ENCODE peak calls at places on chromosome 18, in six cellular contexts. F is A549, Z is IMR-90, D is K562, K is HepG2, G is GM12878. N is an unnamed sample.

GRCh38 chr18:48542513-48543181 is 3.8 kb downstream of the CTIF start:
- DNase-seq in G (no peak), Z (no peak), D (peak; percentile 69), K (no peak), F (no peak), N (no peak)

GRCh38 chr18:51211552-51211951 is 14.1 kb upstream of the MEX3C start:
- DNase-seq in D (peak; percentile 54), K (peak; percentile 85), Z (peak; percentile 59), F (no peak), G (peak; percentile 63), N (no peak)

GRCh38 chr18:23912356-23912755 is 102.2 kb upstream of the TTC39C start:
- DNase-seq in K (no peak), F (no peak), G (no peak), D (no peak), Z (peak; percentile 75), N (no peak)

GRCh38 chr18:48840491-48840877 is 110.3 kb downstream of the SMAD7 start:
- DNase-seq in K (no peak), Z (no peak), F (no peak), G (no peak), D (no peak), N (no peak)

GRCh38 chr18:21998531-21998930 is 170.9 kb upstream of the GATA6 start:
- DNase-seq in G (no peak), K (no peak), D (no peak), F (no peak), Z (no peak), N (no peak)

GRCh38 chr18:48139427-48140347 is 209.2 kb upstream of the SMAD2 start:
- DNase-seq in F (no peak), K (no peak), Z (no peak), D (no peak), G (no peak), N (no peak)

GRCh38 chr18:49274188-49274714 is 186.2 kb downstream of the DYM start:
- DNase-seq in G (no peak), Z (peak; percentile 68), F (no peak), D (peak; percentile 6), K (no peak), N (no peak)

GRCh38 chr18:54551590-54551989 is 39.5 kb upstream of the DYNAP start:
- DNase-seq in F (no peak), D (no peak), Z (no peak), G (no peak), K (no peak), N (no peak)

GRCh38 chr18:25310045-25310444 is 41.9 kb downstream of the ZNF521 start:
- DNase-seq in D (peak; percentile 58), G (no peak), F (no peak), Z (peak; percentile 80), K (no peak), N (no peak)
- TF ChIP-seq BHLHE40 in D (no peak), G (no peak), F (no peak), Z (no peak), K (no peak), N (no peak)

DNA sequence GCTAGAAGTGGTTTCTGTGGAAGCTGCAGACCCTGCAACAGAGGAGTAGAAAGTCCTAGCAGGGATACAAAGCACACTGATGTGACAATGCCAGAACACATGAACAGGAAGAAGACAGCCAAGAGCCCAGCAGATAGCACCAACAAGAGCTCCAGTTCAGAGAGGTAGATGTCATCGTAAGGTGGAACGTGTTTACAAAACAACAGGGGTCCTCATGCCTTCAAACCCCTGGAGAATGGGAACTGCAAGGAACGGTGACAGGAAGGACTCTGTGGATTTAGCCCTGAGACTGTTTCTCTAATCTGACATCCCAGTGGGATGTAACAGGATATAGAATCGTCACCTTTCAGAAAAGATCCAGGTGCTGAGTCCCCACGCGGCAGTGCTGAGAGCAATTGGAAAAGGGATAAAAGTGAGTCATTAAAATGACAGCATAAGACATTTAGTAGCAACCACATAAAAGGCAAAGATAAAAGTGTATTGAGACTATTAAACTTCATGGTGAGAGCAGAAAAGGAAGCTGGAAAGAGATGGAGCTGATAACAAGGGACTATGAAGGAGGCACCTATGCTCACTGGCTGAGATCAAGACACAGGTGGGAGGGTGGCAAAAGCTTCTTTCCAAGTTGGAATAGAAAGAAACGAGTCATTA is 195.2 kb downstream of the FBXO15 start:
- DNase-seq in D (no peak), G (no peak), F (no peak), Z (no peak), K (no peak), N (no peak)
- TF ChIP-seq BHLHE40 in D (no peak), G (no peak), F (no peak), Z (no peak), K (no peak), N (no peak)

GRCh38 chr18:2409906-2410305 is 161.4 kb downstream of the METTL4 start:
- DNase-seq in G (no peak), K (no peak), F (no peak), D (no peak), Z (no peak), N (no peak)

GRCh38 chr18:2411381-2411977 is 159.8 kb downstream of the METTL4 start:
- DNase-seq in F (peak; percentile 3), G (no peak), K (no peak), Z (peak; percentile 52), D (no peak), N (no peak)

GRCh38 chr18:2412261-2412660 is 159.0 kb downstream of the METTL4 start:
- DNase-seq in F (no peak), G (no peak), D (no peak), Z (no peak), K (no peak), N (no peak)

GRCh38 chr18:2413352-2413751 is 158.0 kb downstream of the METTL4 start:
- DNase-seq in Z (no peak), G (no peak), K (no peak), D (no peak), F (no peak), N (no peak)

DNA sequence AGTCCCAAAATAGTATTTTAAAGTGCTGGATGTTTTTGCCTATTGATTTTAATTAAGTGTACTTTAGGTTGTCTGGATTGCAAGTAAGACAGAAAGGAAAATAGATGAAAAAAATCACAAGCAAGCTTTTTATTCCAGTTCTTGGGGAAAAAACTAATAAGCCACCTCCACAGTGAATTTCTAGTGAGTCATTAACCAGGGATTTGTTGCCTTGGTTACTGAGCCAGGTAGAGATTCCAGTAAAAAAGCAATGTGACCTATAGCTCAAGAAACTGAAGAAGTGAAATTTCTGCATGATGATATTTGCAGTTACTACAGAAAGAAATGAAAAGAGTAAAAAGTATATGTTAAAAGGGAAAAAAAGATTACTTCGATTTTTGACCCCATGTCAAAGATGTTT is 160.6 kb downstream of the METTL4 start:
- DNase-seq in F (peak; percentile 5), K (no peak), Z (no peak), D (no peak), G (no peak), N (no peak)
- TF ChIP-seq BHLHE40 in F (no peak), K (no peak), Z (no peak), D (no peak), G (no peak), N (no peak)

GRCh38 chr18:35389095-35389618 is 12.0 kb upstream of the ZNF396 start:
- DNase-seq in F (no peak), D (no peak), Z (peak; percentile 68), K (no peak), G (no peak), N (no peak)

GRCh38 chr18:35390956-35391695 is 14.0 kb upstream of the ZNF396 start:
- DNase-seq in D (no peak), G (no peak), K (no peak), Z (no peak), F (no peak), N (no peak)

GRCh38 chr18:35383136-35383535 is 6.0 kb upstream of the ZNF396 start:
- DNase-seq in G (no peak), F (no peak), Z (no peak), K (no peak), D (no peak), N (no peak)

GRCh38 chr18:35387367-35387685 is 10.2 kb upstream of the ZNF396 start:
- DNase-seq in K (no peak), D (no peak), F (no peak), G (no peak), Z (peak; percentile 46), N (no peak)

DNA sequence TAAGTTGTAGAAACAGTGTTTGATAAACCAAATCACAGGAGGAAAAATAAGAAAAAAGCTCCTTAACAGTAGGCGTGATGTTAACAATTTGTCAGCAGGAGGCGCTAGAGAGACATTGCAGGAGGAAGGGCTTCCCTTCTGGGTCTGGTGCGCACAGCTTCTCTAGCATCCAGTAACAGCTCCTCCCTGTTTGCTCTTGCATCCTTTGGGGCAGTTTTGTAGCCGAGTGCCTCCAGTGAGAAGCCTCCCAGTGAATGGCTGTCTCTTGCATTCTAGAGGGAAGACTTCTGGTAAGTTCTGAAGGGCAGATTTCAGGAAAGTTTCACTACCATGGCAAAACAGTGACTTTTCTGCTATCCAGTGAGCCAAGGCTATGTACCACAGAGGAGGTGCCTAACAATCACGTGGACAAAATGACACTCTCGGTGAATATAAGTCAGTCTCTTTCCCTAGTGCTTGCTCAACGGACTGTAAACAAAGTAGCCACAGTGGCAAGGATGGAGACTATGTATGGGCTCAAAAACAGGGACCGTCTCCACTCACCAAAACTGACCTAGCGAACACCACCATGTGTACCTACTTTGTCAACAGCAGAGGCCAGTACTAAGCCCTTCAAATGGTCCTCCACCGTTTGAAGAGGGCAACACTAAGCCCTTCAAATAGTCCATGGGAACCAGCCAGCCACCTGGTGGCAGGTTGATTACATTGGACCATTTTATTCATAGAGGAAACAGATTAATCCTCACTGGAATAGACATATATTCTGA is 9.6 kb upstream of the ZNF396 start:
- DNase-seq in K (peak; percentile 70), G (no peak), Z (peak; percentile 82), D (peak; percentile 86), F (peak; percentile 83), N (peak; percentile 93)
- TF ChIP-seq BHLHE40 in K (no peak), G (no peak), Z (no peak), D (no peak), F (no peak), N (no peak)

DNA sequence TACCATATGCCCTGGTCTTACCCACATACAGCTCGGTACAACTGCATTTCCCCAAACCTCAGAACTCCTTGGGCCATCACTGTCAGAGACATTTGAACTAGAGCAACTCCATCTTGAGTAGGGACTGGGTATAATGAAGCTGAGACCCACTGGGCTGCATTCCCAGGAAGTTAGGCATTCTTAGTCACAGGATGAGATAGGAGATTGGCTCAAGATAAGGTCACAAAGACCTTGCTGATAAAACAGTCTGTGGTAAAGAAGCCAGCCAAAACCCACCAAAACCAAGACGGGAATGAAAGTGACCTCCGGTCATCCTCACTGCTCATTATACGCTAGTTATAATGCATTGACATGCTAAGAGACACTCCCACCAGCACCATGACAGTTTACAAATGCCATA is 131.3 kb downstream of the PIK3C3 start:
- DNase-seq in D (no peak), F (no peak), K (no peak), Z (peak; percentile 49), G (no peak), N (no peak)
- TF ChIP-seq BHLHE40 in D (no peak), F (no peak), K (no peak), Z (no peak), G (no peak), N (no peak)